ENCODE peak calls at places on chromosomes 12 and 14, in five cellular contexts. One of them, this sample, is unnamed.

GRCh38 chr14:68444449-68445168 is 348.3 kb downstream of the ZFP36L1 start:
- DNase-seq in trophoblast cell: no peak
- DNase-seq in H9: no peak
- DNase-seq in IMR-90: peak; percentile 46
- DNase-seq in mesendoderm: no peak
- DNase-seq in this sample: no peak

GRCh38 chr12:586318-587071 is 76.8 kb downstream of the NINJ2 start:
- DNase-seq in H9: peak; percentile 25
- DNase-seq in trophoblast cell: no peak
- DNase-seq in mesendoderm: no peak
- DNase-seq in IMR-90: no peak
- DNase-seq in this sample: no peak

GRCh38 chr12:54357802-54358619 is 6.3 kb downstream of the GPR84 start:
- DNase-seq in mesendoderm: peak; percentile 82
- DNase-seq in IMR-90: no peak
- DNase-seq in H9: peak; percentile 78
- DNase-seq in trophoblast cell: no peak
- DNase-seq in this sample: no peak

GRCh38 chr12:48997719-48998496 is 1.3 kb downstream of the DDN start:
- DNase-seq in H9: peak; percentile 79
- DNase-seq in mesendoderm: no peak
- DNase-seq in IMR-90: no peak
- DNase-seq in trophoblast cell: peak; percentile 44
- DNase-seq in this sample: no peak

GRCh38 chr14:76768201-76768656 is 7.0 kb downstream of the VASH1 start:
- DNase-seq in mesendoderm: peak; percentile 83
- DNase-seq in H9: peak; percentile 76
- DNase-seq in IMR-90: no peak
- DNase-seq in trophoblast cell: peak; percentile 42
- DNase-seq in this sample: no peak

GRCh38 chr12:117513353-117513752 is 151.9 kb upstream of the NOS1 start:
- DNase-seq in H9: no peak
- DNase-seq in mesendoderm: no peak
- DNase-seq in trophoblast cell: no peak
- DNase-seq in IMR-90: no peak
- DNase-seq in this sample: no peak

GRCh38 chr12:42587564-42588307 is 1.8 kb downstream of the PRICKLE1 start:
- DNase-seq in IMR-90: peak; percentile 16
- DNase-seq in trophoblast cell: no peak
- DNase-seq in mesendoderm: no peak
- DNase-seq in H9: no peak
- DNase-seq in this sample: no peak

GRCh38 chr12:21526053-21526452 is at the start of gene SPX:
- DNase-seq in mesendoderm: no peak
- DNase-seq in H9: no peak
- DNase-seq in trophoblast cell: no peak
- DNase-seq in IMR-90: peak; percentile 26
- DNase-seq in this sample: no peak

GRCh38 chr12:91627225-91627624 is 444.6 kb upstream of the DCN start:
- DNase-seq in mesendoderm: no peak
- DNase-seq in H9: no peak
- DNase-seq in trophoblast cell: no peak
- DNase-seq in IMR-90: no peak
- DNase-seq in this sample: no peak

GRCh38 chr14:90969493-90970166 is 90.8 kb downstream of the RPS6KA5 start:
- DNase-seq in mesendoderm: no peak
- DNase-seq in H9: no peak
- DNase-seq in trophoblast cell: no peak
- DNase-seq in IMR-90: no peak
- DNase-seq in this sample: no peak

GRCh38 chr14:34081126-34081575 is 130.3 kb upstream of the EGLN3 start:
- DNase-seq in IMR-90: no peak
- DNase-seq in trophoblast cell: no peak
- DNase-seq in mesendoderm: no peak
- DNase-seq in H9: no peak
- DNase-seq in this sample: no peak

GRCh38 chr14:78178071-78178470 is 7.9 kb downstream of the NRXN3 start:
- DNase-seq in IMR-90: no peak
- DNase-seq in mesendoderm: no peak
- DNase-seq in H9: no peak
- DNase-seq in trophoblast cell: no peak
- DNase-seq in this sample: no peak

GRCh38 chr12:40745386-40745785 is 53.1 kb downstream of the CNTN1 start:
- DNase-seq in mesendoderm: peak; percentile 84
- DNase-seq in H9: no peak
- DNase-seq in trophoblast cell: no peak
- DNase-seq in IMR-90: no peak
- DNase-seq in this sample: no peak

GRCh38 chr14:48771717-48772116 is 814.5 kb downstream of the RPS29 start:
- DNase-seq in H9: no peak
- DNase-seq in IMR-90: peak; percentile 70
- DNase-seq in trophoblast cell: peak; percentile 12
- DNase-seq in mesendoderm: peak; percentile 16
- DNase-seq in this sample: no peak

GRCh38 chr14:68551045-68551683 is 241.7 kb downstream of the ZFP36L1 start:
- DNase-seq in IMR-90: no peak
- DNase-seq in H9: no peak
- DNase-seq in mesendoderm: no peak
- DNase-seq in trophoblast cell: no peak
- DNase-seq in this sample: no peak

GRCh38 chr12:109926488-109927210 is 26.6 kb downstream of the TCHP start:
- DNase-seq in mesendoderm: no peak
- DNase-seq in H9: no peak
- DNase-seq in trophoblast cell: no peak
- DNase-seq in IMR-90: no peak
- DNase-seq in this sample: no peak

GRCh38 chr12:109925185-109925835 is 25.2 kb downstream of the TCHP start:
- DNase-seq in trophoblast cell: no peak
- DNase-seq in mesendoderm: no peak
- DNase-seq in IMR-90: no peak
- DNase-seq in H9: no peak
- DNase-seq in this sample: no peak

GRCh38 chr12:109923038-109923437 is 23.0 kb downstream of the TCHP start:
- DNase-seq in mesendoderm: no peak
- DNase-seq in trophoblast cell: no peak
- DNase-seq in H9: no peak
- DNase-seq in IMR-90: no peak
- DNase-seq in this sample: no peak

GRCh38 chr12:109921982-109922381 is 21.9 kb downstream of the TCHP start:
- DNase-seq in H9: no peak
- DNase-seq in mesendoderm: no peak
- DNase-seq in trophoblast cell: no peak
- DNase-seq in IMR-90: no peak
- DNase-seq in this sample: no peak

GRCh38 chr12:109923481-109924245 is 23.6 kb downstream of the TCHP start:
- DNase-seq in IMR-90: no peak
- DNase-seq in mesendoderm: no peak
- DNase-seq in trophoblast cell: no peak
- DNase-seq in H9: no peak
- DNase-seq in this sample: no peak
- H4K8ac ChIP-seq in IMR-90: no peak overlapping the region
- H4K8ac ChIP-seq in mesendoderm: no peak overlapping the region
- H4K8ac ChIP-seq in trophoblast cell: no peak overlapping the region
- H4K8ac ChIP-seq in H9: no peak overlapping the region
- H4K8ac ChIP-seq in this sample: no peak overlapping the region

GRCh38 chr12:111293266-111294009 is 75.5 kb downstream of the PHETA1 start:
- DNase-seq in mesendoderm: no peak
- DNase-seq in H9: no peak
- DNase-seq in trophoblast cell: no peak
- DNase-seq in IMR-90: no peak
- DNase-seq in this sample: no peak
- H4K8ac ChIP-seq in mesendoderm: no peak overlapping the region
- H4K8ac ChIP-seq in H9: no peak overlapping the region
- H4K8ac ChIP-seq in trophoblast cell: no peak overlapping the region
- H4K8ac ChIP-seq in IMR-90: no peak overlapping the region
- H4K8ac ChIP-seq in this sample: no peak overlapping the region

GRCh38 chr14:64800000-64800399 is 79.7 kb downstream of the SPTB start:
- DNase-seq in IMR-90: peak; percentile 18
- DNase-seq in H9: peak; percentile 49
- DNase-seq in trophoblast cell: peak; percentile 54
- DNase-seq in mesendoderm: peak; percentile 66
- DNase-seq in this sample: no peak
- H4K8ac ChIP-seq in IMR-90: no peak overlapping the region
- H4K8ac ChIP-seq in H9: no peak overlapping the region
- H4K8ac ChIP-seq in trophoblast cell: no peak overlapping the region
- H4K8ac ChIP-seq in mesendoderm: no peak overlapping the region
- H4K8ac ChIP-seq in this sample: no peak overlapping the region

GRCh38 chr14:35404246-35404495 is 378 bp downstream of the NFKBIA start:
- DNase-seq in trophoblast cell: no peak
- DNase-seq in mesendoderm: no peak
- DNase-seq in IMR-90: no peak
- DNase-seq in H9: no peak
- DNase-seq in this sample: no peak
- H4K8ac ChIP-seq in trophoblast cell: peak overlapping the region; percentile 98
- H4K8ac ChIP-seq in mesendoderm: peak overlapping the region; percentile 90
- H4K8ac ChIP-seq in IMR-90: peak overlapping the region; percentile 52
- H4K8ac ChIP-seq in H9: no peak overlapping the region
- H4K8ac ChIP-seq in this sample: no peak overlapping the region

This sample was measured in neuronal stem cell.